ENCODE peak calls at places on chromosome 20, in four cellular contexts. J is foreskin fibroblast, F is KBM-7, U is choroid plexus epithelial cell. G is an unnamed sample.

GRCh38 chr20:43404880-43405279 is 52.8 kb upstream of the SRSF6 start:
- DNase-seq in J (no peak), F (no peak), U (no peak), G (no peak)

GRCh38 chr20:32831982-32832381 is 12.2 kb downstream of the MAPRE1 start:
- DNase-seq in J (no peak), F (no peak), U (no peak), G (no peak)

GRCh38 chr20:13430346-13431002 is 208.3 kb downstream of the TASP1 start:
- DNase-seq in J (no peak), F (peak), U (peak), G (peak)

GRCh38 chr20:63968928-63969760 is 586 bp downstream of the ZNF512B start:
- DNase-seq in J (peak), F (no peak), U (no peak), G (no peak)

GRCh38 chr20:15065794-15066193 is 728.4 kb upstream of the FLRT3 start:
- DNase-seq in J (peak), F (no peak), U (peak), G (no peak)

GRCh38 chr20:17710379-17711305 is 10.9 kb downstream of the BANF2 start:
- DNase-seq in J (peak), F (no peak), U (peak), G (peak)

GRCh38 chr20:39775110-39775509 is 813.0 kb downstream of the DHX35 start:
- DNase-seq in J (peak), F (no peak), U (peak), G (peak)

GRCh38 chr20:14331671-14332070 is 5.7 kb downstream of the FLRT3 start:
- DNase-seq in J (no peak), F (no peak), U (no peak), G (no peak)

GRCh38 chr20:58209652-58210397 is 18.6 kb downstream of the ANKRD60 start:
- DNase-seq in J (peak), F (peak), U (peak), G (peak)

GRCh38 chr20:21048841-21049273 is 57.3 kb downstream of the LINC00237 start:
- DNase-seq in J (no peak), F (peak), U (peak), G (no peak)

GRCh38 chr20:57619053-57619831 is 984 bp downstream of the ZBP1 start:
- DNase-seq in J (no peak), F (peak), U (no peak), G (no peak)

GRCh38 chr20:5947276-5947675 is 3.1 kb downstream of the TRMT6 start:
- DNase-seq in J (no peak), F (no peak), U (no peak), G (no peak)

GRCh38 chr20:50256577-50256976 is 65.9 kb downstream of the CEBPB start:
- DNase-seq in J (no peak), F (no peak), U (no peak), G (no peak)

GRCh38 chr20:46307139-46307998 is 929 bp downstream of the CDH22 start:
- DNase-seq in J (peak), F (peak), U (peak), G (peak)

GRCh38 chr20:10508060-10508459 is 73.0 kb downstream of the SLX4IP start:
- DNase-seq in J (peak), F (no peak), U (peak), G (no peak)

GRCh38 chr20:62367483-62368302 is 581 bp upstream of the LAMA5 start:
- DNase-seq in J (peak), F (no peak), U (no peak), G (no peak)

GRCh38 chr20:63577317-63577894 is 3.4 kb upstream of the HELZ2 start:
- DNase-seq in J (no peak), F (no peak), U (no peak), G (no peak)

GRCh38 chr20:58908941-58909340 is 56.4 kb downstream of the GNAS start:
- DNase-seq in J (no peak), F (no peak), U (no peak), G (no peak)

GRCh38 chr20:18684775-18685174 is 96.9 kb downstream of the DTD1 start:
- DNase-seq in J (no peak), F (no peak), U (no peak), G (no peak)

GRCh38 chr20:44074252-44075151 is 112.5 kb downstream of the JPH2 start:
- DNase-seq in J (peak), F (no peak), U (peak), G (peak)

GRCh38 chr20:52971498-52972189 is 514 bp upstream of the TSHZ2 start:
- DNase-seq in J (no peak), F (no peak), U (no peak), G (no peak)

GRCh38 chr20:39910536-39910935 is 778.5 kb downstream of the MAFB start:
- DNase-seq in J (peak), F (no peak), U (peak), G (no peak)

GRCh38 chr20:36097751-36098151 is 56.8 kb upstream of the EPB41L1 start:
- DNase-seq in J (no peak), F (no peak), U (no peak), G (no peak)

GRCh38 chr20:13298692-13299373 is 77.8 kb downstream of the ISM1 start:
- DNase-seq in J (no peak), F (no peak), U (no peak), G (no peak)

GRCh38 chr20:56554869-56555268 is 21.8 kb downstream of the FAM209B start:
- DNase-seq in J (peak), F (peak), U (peak), G (peak)

GRCh38 chr20:13199279-13199678 is 21.8 kb upstream of the ISM1 start:
- DNase-seq in J (no peak), F (no peak), U (no peak), G (no peak)

GRCh38 chr20:32663704-32664351 is 9.9 kb downstream of the C20orf203 start:
- DNase-seq in J (no peak), F (no peak), U (no peak), G (no peak)

GRCh38 chr20:467755-468154 is 5.4 kb upstream of the TBC1D20 start:
- DNase-seq in J (no peak), F (no peak), U (no peak), G (no peak)

GRCh38 chr20:13492001-13492480 is 146.7 kb downstream of the TASP1 start:
- DNase-seq in J (peak), F (peak), U (peak), G (peak)

GRCh38 chr20:18712116-18712515 is 101.5 kb upstream of the SCP2D1 start:
- DNase-seq in J (no peak), F (no peak), U (peak), G (no peak)

GRCh38 chr20:50996901-50997830 is 25.7 kb downstream of the KCNG1 start:
- DNase-seq in J (peak), F (no peak), U (peak), G (peak)

GRCh38 chr20:2283706-2284423 is 11.9 kb upstream of the TGM3 start:
- DNase-seq in J (no peak), F (no peak), U (no peak), G (no peak)